ENCODE peak calls at places on chromosomes 16 and 17, in seven cellular contexts. A is activated effector memory CD4-positive, alpha-beta T cell treated with Interleukin-2 at 50 U/mL for 16 hours; G is sciatic nerve; S is astrocyte of the spinal cord; D is right atrium auricular region; R is NCI-H69; O is NCI-H1092 treated with DMSO at 0.1 percent for 48 hours. K is an unnamed sample.
A peak's percentile ranks its signal among the peaks of the same experiment; 100 is the strongest.

GRCh38 chr16:87552072-87552718 is 50.1 kb upstream of the JPH3 start:
- DNase-seq in A (no peak), G (no peak), S (no peak), D (no peak), R (no peak), O (no peak), K (no peak)

GRCh38 chr16:911604-912321 is 59.0 kb downstream of the LMF1 start:
- DNase-seq in A (no peak), G (no peak), S (no peak), D (no peak), R (no peak), O (no peak), K (no peak)

GRCh38 chr16:75908718-75909117 is 182.4 kb upstream of the CPHXL start:
- DNase-seq in A (no peak), G (no peak), S (no peak), D (no peak), R (no peak), O (no peak), K (no peak)

GRCh38 chr17:79593636-79594035 is 17.2 kb downstream of the RBFOX3 start:
- DNase-seq in A (no peak), G (no peak), S (no peak), D (no peak), R (no peak), O (no peak), K (no peak)

GRCh38 chr16:29804455-29805231 is 1.7 kb upstream of the MAZ start:
- DNase-seq in A (no peak), G (peak; percentile 66), S (peak; percentile 31), D (no peak), R (peak; percentile 85), O (peak; percentile 41), K (peak; percentile 46)

GRCh38 chr17:44557653-44558285 is 485 bp downstream of the FZD2 start:
- DNase-seq in A (peak; percentile 12), G (peak; percentile 67), S (peak; percentile 81), D (no peak), R (peak; percentile 77), O (peak; percentile 33), K (peak; percentile 58)

GRCh38 chr17:82247856-82248671 is 19.2 kb downstream of the SLC16A3 start:
- DNase-seq in A (no peak), G (no peak), S (no peak), D (no peak), R (no peak), O (no peak), K (no peak)

GRCh38 chr16:84423416-84423837 is 55.1 kb downstream of the ATP2C2 start:
- DNase-seq in A (no peak), G (no peak), S (peak; percentile 22), D (no peak), R (peak; percentile 7), O (peak; percentile 10), K (peak; percentile 45)

GRCh38 chr16:78503501-78504110 is 404.2 kb downstream of the WWOX start:
- DNase-seq in A (no peak), G (no peak), S (peak; percentile 49), D (peak; percentile 69), R (no peak), O (peak; percentile 71), K (peak; percentile 64)

GRCh38 chr16:63787014-63787413 is 1334.8 kb downstream of the CDH11 start:
- DNase-seq in A (no peak), G (no peak), S (peak; percentile 0), D (no peak), R (peak; percentile 2), O (no peak), K (peak; percentile 2)

GRCh38 chr16:23026777-23027362 is 122.4 kb downstream of the USP31 start:
- DNase-seq in A (no peak), G (no peak), S (peak; percentile 5), D (no peak), R (no peak), O (no peak), K (peak; percentile 21)

GRCh38 chr17:31112001-31112661 is 17.4 kb downstream of the NF1 start:
- DNase-seq in A (no peak), G (no peak), S (no peak), D (no peak), R (no peak), O (no peak), K (no peak)